ENCODE peak calls at places on chromosomes 1 and 21, in four cellular contexts. D, F, M and S are unnamed samples.

GRCh38 chr1:114956570-114956969 is 73.1 kb upstream of the TSHB start:
- DNase-seq in D (no peak), M (peak; percentile 66), F (peak; percentile 17), S (peak; percentile 86)

GRCh38 chr1:27284425-27285287 is 37.3 kb upstream of the TMEM222 start:
- DNase-seq in M (peak; percentile 82), D (peak; percentile 76), F (peak; percentile 76), S (peak; percentile 78)

GRCh38 chr21:38322551-38322950 is 65.8 kb downstream of the KCNJ15 start:
- DNase-seq in F (no peak), M (no peak), D (peak; percentile 63), S (no peak)

GRCh38 chr1:26469558-26469957 is 2.7 kb upstream of the HMGN2 start:
- DNase-seq in F (no peak), M (no peak), D (no peak), S (no peak)

GRCh38 chr1:30378991-30379581 is 344.3 kb downstream of the MATN1 start:
- DNase-seq in F (no peak), M (no peak), D (peak; percentile 69), S (no peak)

GRCh38 chr1:237084399-237085077 is 42.6 kb downstream of the RYR2 start:
- DNase-seq in D (no peak), M (no peak), F (no peak), S (peak; percentile 43)

GRCh38 chr1:18921506-18922251 is 19.3 kb upstream of the ALDH4A1 start:
- DNase-seq in M (no peak), F (no peak), D (no peak), S (no peak)

GRCh38 chr1:87151500-87152421 is 176.9 kb upstream of the LMO4 start:
- DNase-seq in F (peak; percentile 60), D (peak; percentile 58), M (peak; percentile 85), S (peak; percentile 85)

GRCh38 chr1:41811051-41811795 is 107.5 kb downstream of the HIVEP3 start:
- DNase-seq in M (no peak), D (peak; percentile 56), F (no peak), S (no peak)

GRCh38 chr1:184407816-184408510 is 21.1 kb downstream of the C1orf21 start:
- DNase-seq in D (peak; percentile 80), F (no peak), M (no peak), S (no peak)

GRCh38 chr1:93977546-93977945 is 68.3 kb upstream of the GCLM start:
- DNase-seq in D (peak; percentile 78), M (no peak), F (no peak), S (no peak)

GRCh38 chr1:30572192-30572591 is 151.2 kb downstream of the MATN1 start:
- DNase-seq in D (no peak), F (no peak), M (no peak), S (no peak)

GRCh38 chr1:151534662-151535278 is 5.3 kb upstream of the TUFT1 start:
- DNase-seq in F (no peak), M (peak; percentile 80), D (peak; percentile 67), S (peak; percentile 78)

GRCh38 chr1:168281603-168282002 is 926 bp downstream of the TBX19 start:
- DNase-seq in D (no peak), M (no peak), F (no peak), S (no peak)

GRCh38 chr1:36973056-36973455 is 61.3 kb downstream of the GRIK3 start:
- DNase-seq in D (no peak), F (no peak), M (no peak), S (no peak)

GRCh38 chr1:18719786-18720436 is 89.3 kb downstream of the PAX7 start:
- DNase-seq in F (no peak), D (no peak), M (no peak), S (no peak)

GRCh38 chr1:93669369-93669768 is 12.3 kb downstream of the BCAR3 start:
- DNase-seq in D (peak; percentile 58), M (no peak), F (no peak), S (no peak)

GRCh38 chr1:202009326-202010031 is 908 bp upstream of the ELF3 start:
- DNase-seq in F (peak; percentile 84), M (peak; percentile 81), D (peak; percentile 76), S (peak; percentile 93)

GRCh38 chr21:46656820-46657219 is 21.3 kb downstream of the PRMT2 start:
- DNase-seq in D (no peak), M (no peak), F (no peak), S (no peak)

GRCh38 chr1:164559342-164560070 is 522 bp downstream of the PBX1 start:
- DNase-seq in F (peak; percentile 73), D (no peak), M (peak; percentile 60), S (peak; percentile 83)

DNA sequence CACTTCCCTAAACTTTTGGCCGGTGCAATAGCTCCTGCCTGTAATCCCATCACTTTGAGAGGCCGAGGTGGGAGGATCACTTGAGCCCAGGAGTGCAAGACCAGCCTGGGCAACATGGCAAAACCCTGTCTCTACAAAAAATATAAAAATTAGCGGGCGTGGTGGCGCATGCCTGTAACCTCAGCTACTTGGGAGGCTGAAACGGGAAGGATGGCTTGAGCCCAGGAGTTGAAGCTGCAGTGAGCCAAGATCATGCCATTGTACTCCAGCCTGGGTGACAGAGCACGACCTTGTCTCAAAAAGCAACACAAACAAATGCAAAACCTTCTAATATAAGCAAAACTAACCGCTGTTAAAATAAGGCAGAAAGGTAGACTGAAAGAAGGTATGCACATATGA is 25.9 kb downstream of the TMEM51 start:
- DNase-seq in M (no peak), F (no peak), D (no peak), S (no peak)
- H4K8ac ChIP-seq in M (no peak overlapping the region), F (no peak overlapping the region), D (peak overlapping the region; percentile 75), S (no peak overlapping the region)

GRCh38 chr1:42815938-42816599 is 853 bp upstream of the ERMAP start:
- DNase-seq in F (peak; percentile 29), D (peak; percentile 6), M (peak; percentile 37), S (peak; percentile 70)
- H4K8ac ChIP-seq in F (no peak overlapping the region), D (peak overlapping the region; percentile 69), M (no peak overlapping the region), S (no peak overlapping the region)

GRCh38 chr1:32350785-32351076 is 11.6 kb downstream of the FAM229A start:
- DNase-seq in D (no peak), F (no peak), M (no peak), S (no peak)
- H4K8ac ChIP-seq in D (peak overlapping the region; percentile 67), F (no peak overlapping the region), M (no peak overlapping the region), S (no peak overlapping the region)

DNA sequence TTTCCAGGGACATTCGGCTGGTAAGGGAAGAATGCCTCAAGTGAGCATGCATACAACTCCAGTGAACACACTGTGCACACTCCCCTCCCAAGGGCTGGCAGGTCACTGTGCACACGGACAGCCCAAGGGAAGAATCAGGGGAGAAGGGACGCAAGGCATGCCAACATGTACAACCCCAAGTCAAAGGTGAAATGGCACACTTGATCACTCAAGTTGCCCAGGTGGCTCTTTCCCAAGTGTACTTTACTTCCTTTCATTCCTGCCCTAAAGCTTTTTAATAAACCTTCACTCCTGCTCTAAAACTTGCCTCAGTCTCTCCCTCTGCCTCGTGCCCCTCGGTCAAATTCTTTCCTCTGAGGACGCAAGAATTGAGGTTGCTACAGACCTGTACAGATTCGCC is 13.5 kb upstream of the SLC1A7 start:
- DNase-seq in F (no peak), D (no peak), M (no peak), S (no peak)
- H4K8ac ChIP-seq in F (no peak overlapping the region), D (no peak overlapping the region), M (no peak overlapping the region), S (no peak overlapping the region)

DNA sequence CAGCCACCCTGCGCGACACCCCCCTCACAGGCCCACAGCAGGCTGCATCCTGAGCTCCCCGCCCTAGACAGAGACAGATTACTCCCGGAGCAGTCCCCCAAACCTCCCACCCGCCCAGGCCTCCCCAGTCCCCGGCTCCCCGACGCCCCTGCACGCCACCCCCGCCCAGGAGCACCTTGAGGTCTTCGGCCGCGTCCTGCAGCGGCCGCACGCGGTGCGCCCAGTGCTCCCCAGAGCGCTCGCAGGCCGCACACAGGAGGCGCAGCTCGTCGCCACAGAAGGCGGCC is 713 bp downstream of the TRIM11 start:
- DNase-seq in F (no peak), D (peak; percentile 17), M (peak; percentile 25), S (no peak)
- H4K8ac ChIP-seq in F (no peak overlapping the region), D (no peak overlapping the region), M (no peak overlapping the region), S (no peak overlapping the region)

DNA sequence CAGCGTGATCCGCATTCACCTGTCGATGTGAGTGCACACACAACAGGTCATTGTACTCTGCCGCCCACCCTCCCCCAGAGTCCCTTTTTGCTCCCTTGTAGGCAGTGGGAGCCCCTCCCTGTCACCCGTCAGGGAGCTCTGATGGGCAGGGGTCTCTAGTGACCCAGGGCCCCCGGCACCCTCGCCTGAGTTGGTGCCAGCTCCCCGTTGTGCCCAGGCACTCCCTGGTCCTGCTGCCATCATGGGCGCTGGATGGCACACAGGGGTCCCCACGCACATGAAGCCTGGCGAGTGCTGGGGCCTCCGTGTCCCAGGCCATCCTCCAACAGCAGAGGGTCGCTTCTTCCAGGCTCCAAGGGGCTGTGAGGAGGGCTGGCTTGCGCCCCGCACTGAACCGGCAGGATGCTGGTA is 35.2 kb downstream of the KIAA1614 start:
- DNase-seq in M (no peak), D (no peak), F (no peak), S (no peak)
- H4K8ac ChIP-seq in M (no peak overlapping the region), D (no peak overlapping the region), F (no peak overlapping the region), S (no peak overlapping the region)

DNA sequence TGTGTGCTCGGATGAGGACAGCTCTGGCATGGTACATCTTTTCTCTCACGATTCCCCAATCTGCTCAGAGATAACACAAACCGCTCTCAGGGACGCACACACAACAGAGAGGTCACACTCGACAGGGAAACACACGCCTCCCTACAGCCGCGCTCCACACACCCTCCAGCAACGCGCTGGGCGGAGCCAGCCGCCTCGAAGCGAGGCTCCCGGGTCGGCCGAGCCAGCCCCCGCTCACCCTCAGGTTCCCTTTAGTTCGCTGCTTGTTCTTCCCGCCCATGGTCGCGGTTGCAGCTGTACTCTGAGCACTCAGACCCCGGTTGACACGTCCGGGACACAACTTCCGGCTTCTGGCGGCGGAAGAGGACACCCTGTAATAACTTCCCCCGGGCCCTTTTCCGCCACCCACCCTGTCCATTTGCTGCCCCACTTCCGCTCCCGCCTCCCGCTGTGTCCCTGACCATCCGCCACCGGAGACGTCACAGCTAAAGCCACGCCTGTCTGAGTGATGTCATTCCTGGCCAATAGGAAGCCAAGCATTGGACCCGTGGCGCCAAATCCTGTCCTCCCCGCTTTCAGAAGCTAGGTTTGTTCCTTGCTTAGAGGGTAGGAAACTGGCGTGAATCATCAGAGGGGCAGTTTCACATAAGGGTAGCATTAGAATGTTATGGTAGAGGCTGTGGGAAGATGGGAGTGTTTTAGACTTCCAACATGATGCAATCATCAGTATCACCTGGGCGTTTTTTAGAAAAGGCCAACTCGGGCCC is at the start of gene LTN1:
- DNase-seq in D (peak; percentile 100), M (peak; percentile 99), F (peak; percentile 97), S (peak; percentile 100)
- H4K8ac ChIP-seq in D (peak within 1 kb of the TSS; percentile 94), M (peak within 1 kb of the TSS; percentile 98), F (no peak within 1 kb of the TSS), S (no peak within 1 kb of the TSS)